ENCODE peak calls at places on chromosomes 5 and 9, in five cellular contexts. U is NCI-H345, X is DMS153, F is WTC11, G is anterior cingulate cortex. V is an unnamed sample.

GRCh38 chr9:38018964-38019602 is 49.9 kb downstream of the SHB start:
- DNase-seq in X (peak; percentile 46), U (peak; percentile 63), F (no peak), G (no peak), V (peak; percentile 24)

GRCh38 chr5:141182248-141182647 is at the start of gene PCDHB16:
- DNase-seq in X (no peak), G (no peak), U (peak; percentile 9), F (peak; percentile 78), V (peak; percentile 6)

GRCh38 chr5:69048233-69048632 is 45.6 kb upstream of the SLC30A5 start:
- DNase-seq in G (no peak), X (no peak), F (no peak), U (peak; percentile 21), V (peak; percentile 58)

GRCh38 chr5:150579462-150580400 is 60.7 kb upstream of the SYNPO start:
- DNase-seq in F (no peak), U (no peak), G (no peak), X (no peak), V (no peak)

GRCh38 chr9:38233343-38233742 is 159.2 kb upstream of the ALDH1B1 start:
- DNase-seq in G (no peak), X (peak; percentile 85), F (no peak), U (no peak), V (no peak)

GRCh38 chr5:103120607-103121200 is 603 bp downstream of the PPIP5K2 start:
- DNase-seq in G (no peak), U (no peak), X (no peak), F (no peak), V (no peak)

GRCh38 chr5:111790295-111790694 is 33.3 kb upstream of the NREP start:
- DNase-seq in F (no peak), G (no peak), U (no peak), X (no peak), V (no peak)

GRCh38 chr5:58411372-58411771 is 48.5 kb downstream of the PLK2 start:
- DNase-seq in X (no peak), F (no peak), G (no peak), U (no peak), V (no peak)

GRCh38 chr9:70603020-70603411 is 188.6 kb upstream of the KLF9 start:
- DNase-seq in X (no peak), F (no peak), G (no peak), U (no peak), V (no peak)

GRCh38 chr5:102313907-102314306 is 17.8 kb upstream of the SLCO4C1 start:
- DNase-seq in X (no peak), F (no peak), U (no peak), G (no peak), V (no peak)

GRCh38 chr5:172744106-172745104 is 26.6 kb downstream of the DUSP1 start:
- DNase-seq in F (no peak), X (no peak), G (no peak), U (no peak), V (no peak)

GRCh38 chr5:73274870-73275756 is 102.1 kb downstream of the TMEM174 start:
- DNase-seq in G (peak; percentile 31), X (no peak), U (no peak), F (no peak), V (peak; percentile 85)

GRCh38 chr9:72305102-72305546 is 59.9 kb downstream of the ZFAND5 start:
- DNase-seq in U (no peak), F (peak; percentile 47), X (peak; percentile 58), G (peak; percentile 10), V (no peak)

GRCh38 chr5:77629553-77630245 is 8.8 kb downstream of the OTP start:
- DNase-seq in X (no peak), U (peak; percentile 27), F (no peak), G (no peak), V (no peak)

GRCh38 chr9:117096138-117096537 is 318.7 kb downstream of the ASTN2 start:
- DNase-seq in U (no peak), F (no peak), X (no peak), G (no peak), V (no peak)

GRCh38 chr5:131475416-131476045 is 159.5 kb downstream of the RAPGEF6 start:
- DNase-seq in X (no peak), G (no peak), F (no peak), U (no peak), V (no peak)

GRCh38 chr5:116763987-116764866 is 189.6 kb upstream of the SEMA6A start:
- DNase-seq in G (no peak), X (no peak), U (no peak), F (no peak), V (no peak)

GRCh38 chr5:103450333-103451061 is 112.1 kb downstream of the NUDT12 start:
- DNase-seq in G (no peak), F (no peak), X (peak; percentile 7), U (no peak), V (no peak)

GRCh38 chr5:136249678-136250266 is 56.8 kb upstream of the SMIM32 start:
- DNase-seq in G (peak; percentile 25), U (peak; percentile 79), F (peak; percentile 72), X (peak; percentile 1), V (peak; percentile 41)

GRCh38 chr5:53923969-53924876 is 363.8 kb downstream of the NDUFS4 start:
- DNase-seq in G (no peak), X (no peak), F (no peak), U (no peak), V (no peak)

GRCh38 chr9:127132921-127133647 is 10.6 kb upstream of the ANGPTL2 start:
- DNase-seq in F (peak; percentile 42), U (peak; percentile 39), X (no peak), G (no peak), V (peak; percentile 52)

GRCh38 chr9:3828495-3828894 is 302.7 kb upstream of the RFX3 start:
- DNase-seq in G (no peak), U (no peak), X (no peak), F (no peak), V (no peak)

GRCh38 chr9:37908698-37909186 is 4.8 kb upstream of the SLC25A51 start:
- DNase-seq in F (no peak), U (no peak), G (no peak), X (no peak), V (no peak)

GRCh38 chr5:125679522-125679921 is 743.7 kb upstream of the GRAMD2B start:
- DNase-seq in X (no peak), G (no peak), F (no peak), U (no peak), V (no peak)

GRCh38 chr5:31581498-31582099 is 49.5 kb downstream of the C5orf22 start:
- DNase-seq in X (peak; percentile 3), U (peak; percentile 40), G (no peak), F (no peak), V (peak; percentile 51)

GRCh38 chr9:129289883-129290282 is 111.8 kb upstream of the IER5L start:
- DNase-seq in F (no peak), U (no peak), X (no peak), G (no peak), V (no peak)

GRCh38 chr9:126491256-126491879 is 122.4 kb upstream of the LMX1B start:
- DNase-seq in F (no peak), X (peak; percentile 13), G (no peak), U (peak; percentile 66), V (peak; percentile 70)

GRCh38 chr5:147073098-147073497 is 161.7 kb upstream of the STK32A start:
- DNase-seq in G (no peak), F (no peak), U (no peak), X (peak; percentile 45), V (no peak)

GRCh38 chr9:37471942-37472679 is 6.9 kb upstream of the ZBTB5 start:
- DNase-seq in U (no peak), F (no peak), X (no peak), G (no peak), V (peak; percentile 56)